ENCODE peak calls at places on chromosome 6, in eight cellular contexts. P, U, F, D, M, V, B and N are unnamed samples.

GRCh38 chr6:37127961-37128862 is 41.7 kb upstream of the PIM1 start:
- DNase-seq in P (no peak), U (no peak), F (peak), D (no peak), M (no peak), V (peak), B (peak), N (no peak)

GRCh38 chr6:129281173-129281796 is 398.3 kb downstream of the LAMA2 start:
- DNase-seq in P (no peak), U (no peak), F (no peak), D (no peak), M (no peak), V (no peak), B (no peak), N (no peak)

GRCh38 chr6:56875961-56876360 is 78.9 kb upstream of the BEND6 start:
- DNase-seq in P (no peak), U (no peak), F (no peak), D (no peak), M (no peak), V (no peak), B (no peak), N (no peak)

GRCh38 chr6:132730560-132730959 is 16.7 kb upstream of the VNN1 start:
- DNase-seq in P (no peak), U (no peak), F (peak), D (no peak), M (no peak), V (no peak), B (no peak), N (no peak)

GRCh38 chr6:145453376-145453775 is 281.9 kb downstream of the EPM2A start:
- DNase-seq in P (no peak), U (no peak), F (no peak), D (no peak), M (no peak), V (no peak), B (no peak), N (peak)

GRCh38 chr6:121668259-121668658 is 232.8 kb downstream of the GJA1 start:
- DNase-seq in P (no peak), U (no peak), F (no peak), D (no peak), M (no peak), V (no peak), B (no peak), N (no peak)

GRCh38 chr6:677919-678318 is 15.0 kb downstream of the EXOC2 start:
- DNase-seq in P (no peak), U (no peak), F (no peak), D (no peak), M (no peak), V (no peak), B (no peak), N (no peak)

GRCh38 chr6:1481326-1481725 is 92.0 kb downstream of the FOXF2 start:
- DNase-seq in P (no peak), U (no peak), F (peak), D (no peak), M (no peak), V (no peak), B (peak), N (no peak)

GRCh38 chr6:168128006-168128630 is 49.1 kb upstream of the FRMD1 start:
- DNase-seq in P (no peak), U (no peak), F (no peak), D (no peak), M (no peak), V (no peak), B (peak), N (no peak)

GRCh38 chr6:132830236-132830799 is 15.9 kb downstream of the RPS12 start:
- DNase-seq in P (no peak), U (no peak), F (no peak), D (no peak), M (no peak), V (no peak), B (no peak), N (no peak)

GRCh38 chr6:31568537-31568961 is 3.5 kb upstream of the LTA start:
- DNase-seq in P (peak), U (peak), F (peak), D (no peak), M (peak), V (no peak), B (no peak), N (no peak)

GRCh38 chr6:110101885-110102284 is 77.6 kb downstream of the WASF1 start:
- DNase-seq in P (no peak), U (peak), F (no peak), D (no peak), M (no peak), V (no peak), B (peak), N (no peak)

GRCh38 chr6:3910264-3910663 is 61.1 kb downstream of the FAM50B start:
- DNase-seq in P (no peak), U (no peak), F (no peak), D (no peak), M (no peak), V (no peak), B (peak), N (no peak)

GRCh38 chr6:70108230-70108629 is 194.7 kb downstream of the COL9A1 start:
- DNase-seq in P (no peak), U (no peak), F (peak), D (no peak), M (no peak), V (no peak), B (no peak), N (peak)

GRCh38 chr6:117483645-117484016 is 1.2 kb downstream of the DCBLD1 start:
- DNase-seq in P (no peak), U (no peak), F (peak), D (no peak), M (no peak), V (no peak), B (no peak), N (no peak)
- H3K27ac ChIP-seq in P (no peak), U (peak), F (peak), D (peak), M (no peak), V (peak), B (peak), N (no peak)

DNA sequence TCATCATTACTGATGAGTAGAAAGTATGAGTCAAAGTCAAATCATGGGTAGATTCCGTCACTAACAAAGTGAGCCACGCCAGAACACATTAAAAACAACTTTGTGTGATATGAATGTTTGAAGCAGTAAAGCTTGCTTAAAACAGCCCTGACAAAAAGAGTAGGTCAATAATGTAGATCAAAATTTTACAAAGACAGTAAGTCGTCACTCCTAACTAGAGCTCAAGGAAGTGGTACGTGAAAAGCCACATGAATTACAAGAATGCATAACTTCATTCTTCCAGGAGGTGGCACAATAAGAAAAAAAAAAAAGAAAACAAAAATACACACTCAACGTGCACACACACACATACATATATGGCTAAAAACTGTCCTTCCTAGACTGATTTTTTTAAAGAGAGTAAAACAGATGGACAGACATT is 69.9 kb downstream of the HACE1 start:
- DNase-seq in P (no peak), U (no peak), F (peak), D (no peak), M (peak), V (no peak), B (no peak), N (no peak)
- H3K4me3 ChIP-seq in P (no peak), U (no peak), F (no peak), D (no peak), M (no peak), V (no peak), B (no peak), N (peak)

GRCh38 chr6:131642565-131643261 is 5.6 kb downstream of the ENPP3 start:
- DNase-seq in P (no peak), U (no peak), F (no peak), D (no peak), M (no peak), V (no peak), B (no peak), N (no peak)

GRCh38 chr6:131644921-131645320 is 7.8 kb downstream of the ENPP3 start:
- DNase-seq in P (no peak), U (no peak), F (no peak), D (no peak), M (no peak), V (no peak), B (no peak), N (no peak)

GRCh38 chr6:131641554-131641953 is 4.5 kb downstream of the ENPP3 start:
- DNase-seq in P (no peak), U (no peak), F (no peak), D (no peak), M (no peak), V (no peak), B (no peak), N (no peak)

GRCh38 chr6:131643855-131644460 is 6.9 kb downstream of the ENPP3 start:
- DNase-seq in P (no peak), U (no peak), F (no peak), D (no peak), M (no peak), V (no peak), B (no peak), N (no peak)

GRCh38 chr6:131643262-131643631 is 6.1 kb downstream of the ENPP3 start:
- DNase-seq in P (no peak), U (no peak), F (no peak), D (no peak), M (no peak), V (peak), B (no peak), N (no peak)
- H3K27ac ChIP-seq in P (no peak), U (no peak), F (no peak), D (no peak), M (no peak), V (no peak), B (no peak), N (no peak)

GRCh38 chr6:46299253-46299652 is 128.5 kb upstream of the ENPP5 start:
- DNase-seq in P (no peak), U (no peak), F (no peak), D (no peak), M (no peak), V (no peak), B (no peak), N (no peak)
- H3K4me3 ChIP-seq in P (no peak), U (no peak), F (no peak), D (no peak), M (no peak), V (no peak), B (no peak), N (no peak)

DNA sequence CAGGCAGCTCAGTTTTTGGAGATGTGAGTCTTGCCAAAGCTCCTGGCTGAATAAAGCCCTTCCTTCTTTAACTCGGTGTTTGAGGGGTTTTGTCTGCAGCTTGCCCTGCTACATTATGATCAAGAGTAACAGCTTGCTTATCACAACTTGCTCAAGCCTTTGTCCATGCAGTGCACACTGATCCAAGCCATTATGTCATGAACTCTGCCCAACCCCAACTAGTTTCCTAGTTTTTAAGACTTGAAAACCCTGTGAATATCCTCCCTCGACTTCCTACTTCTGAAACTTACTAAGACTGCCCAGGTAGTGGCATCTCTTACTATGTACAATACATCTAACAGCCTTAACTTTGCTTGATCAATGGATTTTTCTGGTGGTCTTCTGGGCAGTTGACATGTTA is 50.3 kb upstream of the ADGRF4 start:
- DNase-seq in P (no peak), U (no peak), F (no peak), D (no peak), M (no peak), V (no peak), B (no peak), N (no peak)
- H3K27ac ChIP-seq in P (no peak), U (no peak), F (no peak), D (no peak), M (no peak), V (no peak), B (no peak), N (no peak)